ENCODE peak calls at places on chromosomes 12 and 14, in ten cellular contexts. K, V, X, P, N, J, G, E, O and B are unnamed samples.

GRCh38 chr12:86234309-86234708 is 21.9 kb downstream of the MGAT4C start:
- DNase-seq in K (no peak), V (no peak), X (no peak), P (no peak), N (no peak), J (no peak), G (no peak), E (no peak), O (no peak), B (no peak)

GRCh38 chr12:70839544-70839943 is 81.0 kb downstream of the PTPRR start:
- DNase-seq in K (no peak), V (no peak), X (no peak), P (no peak), N (no peak), J (no peak), G (no peak), E (no peak), O (no peak), B (no peak)

GRCh38 chr12:55068416-55069010 is 48.7 kb downstream of the NEUROD4 start:
- DNase-seq in K (no peak), V (peak; percentile 18), X (peak; percentile 69), P (no peak), N (peak; percentile 60), J (peak; percentile 68), G (peak; percentile 16), E (peak; percentile 81), O (no peak), B (peak; percentile 44)

GRCh38 chr14:50058112-50058511 is 58.3 kb downstream of the VCPKMT start:
- DNase-seq in K (no peak), V (no peak), X (no peak), P (no peak), N (no peak), J (no peak), G (no peak), E (no peak), O (no peak), B (no peak)

GRCh38 chr14:92675421-92675820 is 73.0 kb downstream of the LGMN start:
- DNase-seq in K (no peak), V (no peak), X (no peak), P (no peak), N (no peak), J (no peak), G (no peak), E (no peak), O (no peak), B (no peak)

GRCh38 chr14:54606631-54607133 is 39.8 kb downstream of the SAMD4A start:
- DNase-seq in K (no peak), V (no peak), X (no peak), P (no peak), N (no peak), J (no peak), G (no peak), E (peak; percentile 50), O (no peak), B (no peak)

GRCh38 chr12:27434673-27435565 is 11.6 kb upstream of the SMCO2 start:
- DNase-seq in K (no peak), V (no peak), X (no peak), P (no peak), N (peak; percentile 42), J (peak; percentile 45), G (no peak), E (peak; percentile 27), O (no peak), B (no peak)

GRCh38 chr14:39055786-39056474 is 47.1 kb downstream of the SEC23A start:
- DNase-seq in K (no peak), V (no peak), X (peak; percentile 1), P (no peak), N (no peak), J (no peak), G (no peak), E (no peak), O (no peak), B (no peak)

GRCh38 chr14:28294834-28295440 is 471.6 kb upstream of the FOXG1 start:
- DNase-seq in K (no peak), V (no peak), X (peak; percentile 74), P (no peak), N (no peak), J (no peak), G (no peak), E (peak; percentile 87), O (no peak), B (peak; percentile 37)

DNA sequence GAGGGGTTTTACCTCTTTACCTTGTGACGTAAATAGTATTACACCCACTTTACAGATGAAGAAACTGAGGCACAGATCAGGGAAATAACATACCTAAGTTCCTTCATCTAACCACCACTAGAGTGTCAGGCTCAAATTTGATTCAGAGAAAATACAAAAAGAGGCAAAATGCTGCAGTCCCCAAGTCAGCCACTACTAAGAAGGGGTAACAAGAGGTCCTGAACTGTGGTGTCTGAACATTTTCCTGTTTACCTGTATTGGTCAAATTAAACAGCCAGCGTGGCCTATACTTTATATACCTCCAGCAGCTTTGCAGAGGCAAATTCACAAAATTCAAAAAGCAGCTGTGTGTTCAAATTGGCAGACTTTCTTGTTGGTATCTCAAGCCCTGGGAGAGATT is 92.0 kb downstream of the TBX5 start:
- DNase-seq in K (no peak), V (no peak), X (no peak), P (no peak), N (no peak), J (no peak), G (no peak), E (no peak), O (no peak), B (no peak)
- TF ChIP-seq CTCF in K (no peak), V (no peak), X (no peak), P (no peak), N (no peak), J (no peak), G (no peak), E (no peak), O (no peak), B (peak; percentile 44)

DNA sequence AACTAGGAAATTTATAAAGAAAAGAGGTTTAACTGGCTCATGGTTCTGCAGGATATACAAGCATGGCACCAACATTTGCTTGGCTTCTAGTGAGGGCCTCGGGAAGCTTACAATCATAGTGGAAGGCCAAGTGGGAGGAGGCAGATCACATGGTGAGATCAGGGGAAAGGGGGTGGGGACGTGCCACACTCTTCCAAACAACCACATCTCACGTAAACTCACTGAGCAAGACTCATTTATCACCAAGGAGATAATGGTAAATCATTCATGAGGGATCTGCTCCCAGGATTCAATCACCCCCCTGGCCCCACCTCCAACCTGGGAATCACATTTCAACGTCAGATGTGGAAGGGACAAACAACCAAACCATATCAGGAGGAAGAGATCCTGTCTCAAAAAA is 35.8 kb downstream of the NUMB start:
- DNase-seq in K (no peak), V (no peak), X (no peak), P (no peak), N (no peak), J (no peak), G (no peak), E (no peak), O (no peak), B (no peak)
- TF ChIP-seq CTCF in K (no peak), V (no peak), X (no peak), P (no peak), N (no peak), J (no peak), G (no peak), E (no peak), O (no peak), B (no peak)

DNA sequence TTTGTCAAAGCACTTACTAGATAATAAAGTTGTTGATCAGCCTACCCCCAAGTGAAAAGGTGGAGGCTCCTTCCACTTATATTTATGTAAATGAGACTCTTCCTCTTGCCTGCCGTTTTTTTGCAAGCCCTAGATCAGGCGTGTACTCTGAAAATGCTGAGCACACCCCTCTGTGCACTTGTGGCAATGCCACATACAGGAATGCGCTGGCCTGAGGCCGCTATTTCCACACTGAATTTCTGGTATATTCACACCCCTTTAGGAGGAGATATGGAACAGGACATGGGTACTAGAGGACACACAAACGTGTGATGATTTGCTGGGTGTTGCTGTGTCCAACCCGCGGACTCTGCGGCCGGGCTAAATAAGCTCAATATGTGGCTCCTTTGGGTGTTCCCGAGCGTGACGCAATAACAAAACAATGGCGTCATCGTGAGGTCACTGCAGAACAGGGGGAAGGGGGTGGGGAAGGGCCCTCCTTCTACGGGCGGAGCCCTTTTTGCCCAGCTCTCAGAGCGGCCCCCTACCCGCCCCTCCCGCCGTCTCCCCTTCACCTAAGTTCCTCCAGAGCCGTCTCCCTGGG is 554 bp upstream of the TSPAN31 start:
- DNase-seq in K (peak; percentile 57), V (no peak), X (no peak), P (peak; percentile 73), N (peak; percentile 88), J (peak; percentile 73), G (no peak), E (no peak), O (peak; percentile 71), B (peak; percentile 62)
- TF ChIP-seq CTCF in K (no peak), V (no peak), X (no peak), P (no peak), N (no peak), J (no peak), G (no peak), E (no peak), O (no peak), B (no peak)

GRCh38 chr12:39959467-39959866 is 146.4 kb downstream of the SLC2A13 start:
- DNase-seq in K (no peak), V (no peak), X (no peak), P (no peak), N (no peak), J (no peak), G (no peak), E (no peak), O (no peak), B (no peak)

GRCh38 chr12:39959016-39959415 is 146.9 kb downstream of the SLC2A13 start:
- DNase-seq in K (no peak), V (no peak), X (no peak), P (no peak), N (no peak), J (no peak), G (no peak), E (no peak), O (no peak), B (no peak)

DNA sequence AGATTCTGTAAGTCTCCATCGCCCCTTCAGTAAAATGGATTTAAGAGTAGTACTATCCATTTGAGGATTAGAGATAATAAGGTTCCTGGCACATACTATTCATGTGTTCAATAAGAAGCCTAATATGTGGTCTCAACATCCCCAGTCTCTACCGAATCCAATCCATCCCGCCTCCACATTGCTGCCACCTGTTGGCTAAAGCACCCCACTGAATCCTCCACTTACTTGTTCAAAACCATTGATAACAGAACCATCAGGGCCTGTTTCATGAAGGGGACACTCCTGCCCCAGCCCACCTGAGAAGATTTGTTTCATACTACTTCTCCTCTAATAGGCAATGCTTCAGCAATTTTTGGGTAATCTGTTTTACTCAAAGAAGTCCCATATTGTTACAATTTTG is 147.5 kb downstream of the SLC2A13 start:
- DNase-seq in K (no peak), V (no peak), X (peak; percentile 20), P (no peak), N (no peak), J (no peak), G (no peak), E (peak; percentile 9), O (no peak), B (peak; percentile 9)
- TF ChIP-seq CTCF in K (no peak), V (peak; percentile 34), X (peak; percentile 48), P (no peak), N (no peak), J (peak; percentile 24), G (no peak), E (peak; percentile 52), O (no peak), B (no peak)

GRCh38 chr12:30754750-30755394 is at the start of gene CAPRIN2:
- DNase-seq in K (peak; percentile 95), V (peak; percentile 80), X (peak; percentile 98), P (peak; percentile 98), N (peak; percentile 87), J (peak; percentile 92), G (peak; percentile 100), E (peak; percentile 96), O (peak; percentile 97), B (peak; percentile 90)
- TF ChIP-seq CTCF in K (peak; percentile 51), V (no peak), X (peak; percentile 28), P (no peak), N (peak; percentile 67), J (peak; percentile 64), G (peak; percentile 52), E (peak; percentile 33), O (no peak), B (peak; percentile 29)